ENCODE peak calls at places on chromosomes 11 and 22, in six cellular contexts. One of them, this sample, is unnamed.

GRCh38 chr22:42719133-42719532 is 1.5 kb downstream of the A4GALT start:
- DNase-seq in left ventricle myocardium inferior: no peak
- DNase-seq in upper lobe of right lung: no peak
- DNase-seq in chondrocyte: no peak
- DNase-seq in epithelial cell of esophagus: peak; percentile 55
- DNase-seq in mammary epithelial cell: no peak
- DNase-seq in this sample: no peak

GRCh38 chr11:31557991-31558390 is 48.4 kb downstream of the ELP4 start:
- DNase-seq in left ventricle myocardium inferior: no peak
- DNase-seq in upper lobe of right lung: no peak
- DNase-seq in chondrocyte: no peak
- DNase-seq in epithelial cell of esophagus: no peak
- DNase-seq in mammary epithelial cell: no peak
- DNase-seq in this sample: no peak

GRCh38 chr22:21980547-21980946 is 2.0 kb downstream of the TOP3B start:
- DNase-seq in left ventricle myocardium inferior: no peak
- DNase-seq in upper lobe of right lung: peak; percentile 39
- DNase-seq in chondrocyte: no peak
- DNase-seq in epithelial cell of esophagus: no peak
- DNase-seq in mammary epithelial cell: no peak
- DNase-seq in this sample: no peak

GRCh38 chr11:31813961-31814868 is 3.1 kb upstream of the PAX6 start:
- DNase-seq in left ventricle myocardium inferior: no peak
- DNase-seq in upper lobe of right lung: no peak
- DNase-seq in chondrocyte: no peak
- DNase-seq in epithelial cell of esophagus: no peak
- DNase-seq in mammary epithelial cell: no peak
- DNase-seq in this sample: no peak

GRCh38 chr11:47394322-47395224 is 13.8 kb upstream of the SLC39A13 start:
- DNase-seq in left ventricle myocardium inferior: peak; percentile 70
- DNase-seq in upper lobe of right lung: peak; percentile 85
- DNase-seq in chondrocyte: no peak
- DNase-seq in epithelial cell of esophagus: no peak
- DNase-seq in mammary epithelial cell: no peak
- DNase-seq in this sample: peak; percentile 72

GRCh38 chr22:42922374-42923177 is 65.5 kb upstream of the ARFGAP3 start:
- DNase-seq in left ventricle myocardium inferior: no peak
- DNase-seq in upper lobe of right lung: peak; percentile 62
- DNase-seq in chondrocyte: peak; percentile 40
- DNase-seq in epithelial cell of esophagus: no peak
- DNase-seq in mammary epithelial cell: no peak
- DNase-seq in this sample: no peak

GRCh38 chr11:123822591-123822990 is 16.4 kb upstream of the OR6M1 start:
- DNase-seq in left ventricle myocardium inferior: no peak
- DNase-seq in upper lobe of right lung: no peak
- DNase-seq in chondrocyte: no peak
- DNase-seq in epithelial cell of esophagus: peak; percentile 76
- DNase-seq in mammary epithelial cell: peak; percentile 12
- DNase-seq in this sample: peak; percentile 45

GRCh38 chr11:63490551-63491239 is at the start of gene PLAAT5:
- DNase-seq in left ventricle myocardium inferior: peak; percentile 35
- DNase-seq in upper lobe of right lung: peak; percentile 79
- DNase-seq in chondrocyte: no peak
- DNase-seq in epithelial cell of esophagus: no peak
- DNase-seq in mammary epithelial cell: no peak
- DNase-seq in this sample: no peak

GRCh38 chr11:118530180-118530682 is 761 bp upstream of the TMEM25 start:
- DNase-seq in left ventricle myocardium inferior: no peak
- DNase-seq in upper lobe of right lung: peak; percentile 72
- DNase-seq in chondrocyte: no peak
- DNase-seq in epithelial cell of esophagus: no peak
- DNase-seq in mammary epithelial cell: peak; percentile 12
- DNase-seq in this sample: no peak

GRCh38 chr22:24141586-24141985 is 39.7 kb upstream of the SUSD2 start:
- DNase-seq in left ventricle myocardium inferior: no peak
- DNase-seq in upper lobe of right lung: no peak
- DNase-seq in chondrocyte: no peak
- DNase-seq in epithelial cell of esophagus: peak; percentile 83
- DNase-seq in mammary epithelial cell: peak; percentile 75
- DNase-seq in this sample: peak; percentile 50

GRCh38 chr11:126816655-126817054 is 183.9 kb downstream of the KIRREL3 start:
- DNase-seq in left ventricle myocardium inferior: no peak
- DNase-seq in upper lobe of right lung: no peak
- DNase-seq in chondrocyte: no peak
- DNase-seq in epithelial cell of esophagus: no peak
- DNase-seq in mammary epithelial cell: no peak
- DNase-seq in this sample: no peak

GRCh38 chr11:112776834-112777793 is 184.1 kb upstream of the NCAM1 start:
- DNase-seq in left ventricle myocardium inferior: no peak
- DNase-seq in upper lobe of right lung: no peak
- DNase-seq in chondrocyte: no peak
- DNase-seq in epithelial cell of esophagus: no peak
- DNase-seq in mammary epithelial cell: no peak
- DNase-seq in this sample: no peak

GRCh38 chr11:109035261-109035660 is 370.4 kb downstream of the DDX10 start:
- DNase-seq in left ventricle myocardium inferior: no peak
- DNase-seq in upper lobe of right lung: no peak
- DNase-seq in chondrocyte: no peak
- DNase-seq in epithelial cell of esophagus: no peak
- DNase-seq in mammary epithelial cell: no peak
- DNase-seq in this sample: no peak

GRCh38 chr11:47269829-47270305 is at the start of gene MADD:
- DNase-seq in left ventricle myocardium inferior: peak; percentile 89
- DNase-seq in upper lobe of right lung: peak; percentile 95
- DNase-seq in chondrocyte: no peak
- DNase-seq in epithelial cell of esophagus: peak; percentile 72
- DNase-seq in mammary epithelial cell: peak; percentile 71
- DNase-seq in this sample: peak; percentile 70

GRCh38 chr22:49738006-49738405 is 89.7 kb downstream of the BRD1 start:
- DNase-seq in left ventricle myocardium inferior: no peak
- DNase-seq in upper lobe of right lung: peak; percentile 30
- DNase-seq in chondrocyte: peak; percentile 69
- DNase-seq in epithelial cell of esophagus: no peak
- DNase-seq in mammary epithelial cell: no peak
- DNase-seq in this sample: no peak

GRCh38 chr22:42326786-42327185 is 56.3 kb upstream of the TCF20 start:
- DNase-seq in left ventricle myocardium inferior: no peak
- DNase-seq in upper lobe of right lung: no peak
- DNase-seq in chondrocyte: no peak
- DNase-seq in epithelial cell of esophagus: peak; percentile 24
- DNase-seq in mammary epithelial cell: no peak
- DNase-seq in this sample: no peak

DNA sequence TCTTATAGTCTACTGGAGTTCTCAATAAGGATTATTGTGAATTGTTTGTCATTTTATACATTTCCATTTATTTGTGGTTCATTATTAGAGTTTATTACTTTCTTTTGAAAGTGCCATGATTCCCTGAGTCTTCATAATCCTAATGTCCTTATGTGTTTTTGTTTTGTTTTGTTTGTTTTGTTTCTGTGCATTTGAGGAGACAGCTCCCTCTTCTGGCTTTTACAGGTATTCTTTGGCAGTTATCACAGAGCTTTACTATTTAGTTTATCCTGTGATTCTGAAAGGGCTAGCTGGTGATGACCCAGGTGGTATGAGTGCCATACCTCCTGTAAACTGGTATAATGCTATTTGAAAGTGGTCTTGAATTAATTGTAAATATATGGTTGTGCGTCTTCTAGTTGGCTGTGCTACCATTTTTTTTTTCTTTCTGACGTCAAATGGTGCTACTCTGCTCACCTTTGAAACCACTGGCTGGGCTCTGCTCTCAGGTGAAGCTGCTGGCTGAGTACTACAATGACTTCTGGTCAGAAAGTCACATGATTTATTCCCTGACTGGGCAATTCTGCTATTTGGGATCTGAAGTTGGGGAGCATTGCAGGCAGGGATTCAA is 751.2 kb downstream of the JRKL start:
- DNase-seq in left ventricle myocardium inferior: no peak
- DNase-seq in upper lobe of right lung: no peak
- DNase-seq in chondrocyte: no peak
- DNase-seq in epithelial cell of esophagus: peak; percentile 53
- DNase-seq in mammary epithelial cell: peak; percentile 16
- DNase-seq in this sample: peak; percentile 46
- TF ChIP-seq CTCF in left ventricle myocardium inferior: peak; percentile 62
- TF ChIP-seq CTCF in upper lobe of right lung: peak; percentile 36
- TF ChIP-seq CTCF in chondrocyte: peak; percentile 53
- TF ChIP-seq CTCF in epithelial cell of esophagus: peak; percentile 73
- TF ChIP-seq CTCF in mammary epithelial cell: peak; percentile 63
- TF ChIP-seq CTCF in this sample: peak; percentile 56

GRCh38 chr11:76288166-76288978 is 82.1 kb upstream of the WNT11 start:
- DNase-seq in left ventricle myocardium inferior: no peak
- DNase-seq in upper lobe of right lung: no peak
- DNase-seq in chondrocyte: peak; percentile 79
- DNase-seq in epithelial cell of esophagus: no peak
- DNase-seq in mammary epithelial cell: no peak
- DNase-seq in this sample: no peak
- TF ChIP-seq CTCF in left ventricle myocardium inferior: no peak
- TF ChIP-seq CTCF in upper lobe of right lung: no peak
- TF ChIP-seq CTCF in chondrocyte: no peak
- TF ChIP-seq CTCF in epithelial cell of esophagus: no peak
- TF ChIP-seq CTCF in mammary epithelial cell: no peak
- TF ChIP-seq CTCF in this sample: no peak

GRCh38 chr11:34633990-34634725 is 13.3 kb downstream of the EHF start:
- DNase-seq in left ventricle myocardium inferior: no peak
- DNase-seq in upper lobe of right lung: no peak
- DNase-seq in chondrocyte: no peak
- DNase-seq in epithelial cell of esophagus: peak; percentile 76
- DNase-seq in mammary epithelial cell: peak; percentile 69
- DNase-seq in this sample: peak; percentile 52
- TF ChIP-seq CTCF in left ventricle myocardium inferior: no peak
- TF ChIP-seq CTCF in upper lobe of right lung: no peak
- TF ChIP-seq CTCF in chondrocyte: no peak
- TF ChIP-seq CTCF in epithelial cell of esophagus: peak; percentile 14
- TF ChIP-seq CTCF in mammary epithelial cell: no peak
- TF ChIP-seq CTCF in this sample: no peak

GRCh38 chr22:17213976-17214375 is 5.3 kb downstream of the ADA2 start:
- DNase-seq in left ventricle myocardium inferior: peak; percentile 67
- DNase-seq in upper lobe of right lung: peak; percentile 75
- DNase-seq in chondrocyte: no peak
- DNase-seq in epithelial cell of esophagus: no peak
- DNase-seq in mammary epithelial cell: no peak
- DNase-seq in this sample: peak; percentile 47
- TF ChIP-seq CTCF in left ventricle myocardium inferior: peak; percentile 61
- TF ChIP-seq CTCF in upper lobe of right lung: peak; percentile 46
- TF ChIP-seq CTCF in chondrocyte: peak; percentile 62
- TF ChIP-seq CTCF in epithelial cell of esophagus: no peak
- TF ChIP-seq CTCF in mammary epithelial cell: no peak
- TF ChIP-seq CTCF in this sample: peak; percentile 35